ENCODE peak calls at places on chromosomes 16 and 17, in seven cellular contexts. C is stomach, L is esophagus muscularis mucosa, K is HepG2, Q is SK-N-SH, R is upper lobe of left lung, U is GM12878. G is an unnamed sample.

GRCh38 chr16:54283735-54284318 is 2.8 kb downstream of the IRX3 start:
- DNase-seq in C (no peak), L (no peak), K (no peak), Q (no peak), R (no peak), U (no peak), G (no peak)

GRCh38 chr17:40873801-40874200 is 6.8 kb upstream of the KRT12 start:
- DNase-seq in C (no peak), L (no peak), K (no peak), Q (no peak), R (no peak), U (no peak), G (no peak)

GRCh38 chr17:1197379-1197778 is 17.6 kb upstream of the ABR start:
- DNase-seq in C (no peak), L (no peak), K (no peak), Q (no peak), R (peak), U (no peak), G (peak)

GRCh38 chr16:67399218-67399733 is 6.0 kb upstream of the TPPP3 start:
- DNase-seq in C (peak), L (no peak), K (no peak), Q (peak), R (peak), U (no peak), G (no peak)

GRCh38 chr16:57239089-57239488 is 6.0 kb upstream of the ARL2BP start:
- DNase-seq in C (no peak), L (no peak), K (no peak), Q (no peak), R (no peak), U (no peak), G (no peak)

GRCh38 chr17:20965492-20965891 is 77.3 kb downstream of the USP22 start:
- DNase-seq in C (no peak), L (no peak), K (peak), Q (no peak), R (no peak), U (no peak), G (no peak)

GRCh38 chr17:74012465-74012864 is 191.0 kb upstream of the RPL38 start:
- DNase-seq in C (no peak), L (no peak), K (peak), Q (no peak), R (peak), U (no peak), G (no peak)

GRCh38 chr16:88970539-88971065 is 6.4 kb downstream of the CBFA2T3 start:
- DNase-seq in C (no peak), L (no peak), K (no peak), Q (no peak), R (no peak), U (no peak), G (no peak)

GRCh38 chr17:81890447-81891302 is 711 bp downstream of the ALYREF start:
- DNase-seq in C (no peak), L (no peak), K (no peak), Q (peak), R (no peak), U (no peak), G (peak)

GRCh38 chr17:48194097-48194550 is 86.6 kb downstream of the SNX11 start:
- DNase-seq in C (no peak), L (no peak), K (no peak), Q (no peak), R (no peak), U (no peak), G (no peak)

GRCh38 chr17:44765965-44766364 is 7.2 kb downstream of the ADAM11 start:
- DNase-seq in C (no peak), L (no peak), K (no peak), Q (no peak), R (no peak), U (no peak), G (no peak)

GRCh38 chr16:25009822-25010221 is 5.3 kb downstream of the ARHGAP17 start:
- DNase-seq in C (no peak), L (no peak), K (no peak), Q (no peak), R (peak), U (no peak), G (no peak)

GRCh38 chr16:19885456-19886060 is 910 bp upstream of the GPRC5B start:
- DNase-seq in C (no peak), L (no peak), K (no peak), Q (no peak), R (no peak), U (no peak), G (no peak)

GRCh38 chr16:73572135-73572534 is 524.2 kb upstream of the ZFHX3 start:
- DNase-seq in C (peak), L (no peak), K (no peak), Q (no peak), R (peak), U (no peak), G (peak)

GRCh38 chr17:40070895-40071719 is 8.3 kb downstream of the THRA start:
- DNase-seq in C (peak), L (no peak), K (no peak), Q (no peak), R (peak), U (no peak), G (peak)

GRCh38 chr17:49691086-49691676 is 13.3 kb upstream of the SPOP start:
- DNase-seq in C (no peak), L (no peak), K (no peak), Q (no peak), R (no peak), U (no peak), G (peak)

GRCh38 chr16:86452451-86452850 is 57.9 kb upstream of the FOXF1 start:
- DNase-seq in C (no peak), L (no peak), K (no peak), Q (no peak), R (no peak), U (no peak), G (peak)

GRCh38 chr17:83187782-83188311 is 108.4 kb downstream of the METRNL start:
- DNase-seq in C (no peak), L (no peak), K (no peak), Q (no peak), R (no peak), U (no peak), G (no peak)

GRCh38 chr17:72609501-72609900 is 483.0 kb downstream of the SLC39A11 start:
- DNase-seq in C (peak), L (no peak), K (no peak), Q (no peak), R (no peak), U (no peak), G (no peak)

GRCh38 chr16:27867122-27868110 is 196.1 kb downstream of the GSG1L start:
- DNase-seq in C (peak), L (no peak), K (peak), Q (peak), R (peak), U (no peak), G (no peak)

GRCh38 chr16:19071811-19072777 is 4.7 kb downstream of the COQ7 start:
- DNase-seq in C (peak), L (no peak), K (peak), Q (peak), R (peak), U (no peak), G (no peak)

GRCh38 chr16:58375386-58375785 is 16.9 kb upstream of the GINS3 start:
- DNase-seq in C (no peak), L (no peak), K (no peak), Q (no peak), R (no peak), U (no peak), G (no peak)

GRCh38 chr17:80331820-80332219 is 71.2 kb downstream of the RNF213 start:
- DNase-seq in C (no peak), L (no peak), K (no peak), Q (no peak), R (no peak), U (no peak), G (no peak)

GRCh38 chr17:34579979-34580684 is 750 bp downstream of the TMEM132E start:
- DNase-seq in C (no peak), L (no peak), K (no peak), Q (peak), R (no peak), U (no peak), G (no peak)

GRCh38 chr17:80408872-80409271 is 6.1 kb upstream of the ENDOV start:
- DNase-seq in C (peak), L (no peak), K (no peak), Q (no peak), R (no peak), U (no peak), G (no peak)

GRCh38 chr17:9647014-9647413 is 1.7 kb downstream of the USP43 start:
- DNase-seq in C (no peak), L (no peak), K (no peak), Q (no peak), R (peak), U (no peak), G (no peak)

GRCh38 chr17:9644910-9645751 is at the start of gene USP43:
- DNase-seq in C (peak), L (no peak), K (peak), Q (peak), R (peak), U (no peak), G (no peak)

GRCh38 chr17:9648521-9649110 is 3.3 kb downstream of the USP43 start:
- DNase-seq in C (no peak), L (no peak), K (no peak), Q (no peak), R (no peak), U (no peak), G (no peak)

GRCh38 chr17:9645858-9646555 is 690 bp downstream of the USP43 start:
- DNase-seq in C (peak), L (no peak), K (peak), Q (peak), R (peak), U (no peak), G (no peak)

DNA sequence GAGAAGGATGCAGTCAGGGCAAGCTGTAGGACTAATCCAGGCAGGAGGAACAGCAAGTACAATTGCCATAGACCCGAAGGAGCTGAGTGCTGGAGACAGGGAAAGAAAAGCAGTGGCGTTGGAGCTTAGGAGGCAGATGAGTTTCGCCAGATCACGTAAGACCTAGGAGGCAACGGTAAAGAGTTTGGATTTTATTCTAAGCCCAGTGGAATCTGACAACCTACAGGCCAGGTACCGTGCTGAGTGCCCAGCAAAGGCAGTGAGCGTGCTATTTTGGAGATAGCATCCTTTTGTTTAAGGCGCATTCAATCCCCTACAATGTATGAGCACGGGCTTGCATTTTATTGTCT is 1.2 kb downstream of the USP43 start:
- DNase-seq in C (no peak), L (no peak), K (no peak), Q (no peak), R (no peak), U (no peak), G (no peak)
- H3K4me3 ChIP-seq in C (peak), L (no peak), K (peak), Q (no peak), R (peak), U (no peak), G (no peak)

DNA sequence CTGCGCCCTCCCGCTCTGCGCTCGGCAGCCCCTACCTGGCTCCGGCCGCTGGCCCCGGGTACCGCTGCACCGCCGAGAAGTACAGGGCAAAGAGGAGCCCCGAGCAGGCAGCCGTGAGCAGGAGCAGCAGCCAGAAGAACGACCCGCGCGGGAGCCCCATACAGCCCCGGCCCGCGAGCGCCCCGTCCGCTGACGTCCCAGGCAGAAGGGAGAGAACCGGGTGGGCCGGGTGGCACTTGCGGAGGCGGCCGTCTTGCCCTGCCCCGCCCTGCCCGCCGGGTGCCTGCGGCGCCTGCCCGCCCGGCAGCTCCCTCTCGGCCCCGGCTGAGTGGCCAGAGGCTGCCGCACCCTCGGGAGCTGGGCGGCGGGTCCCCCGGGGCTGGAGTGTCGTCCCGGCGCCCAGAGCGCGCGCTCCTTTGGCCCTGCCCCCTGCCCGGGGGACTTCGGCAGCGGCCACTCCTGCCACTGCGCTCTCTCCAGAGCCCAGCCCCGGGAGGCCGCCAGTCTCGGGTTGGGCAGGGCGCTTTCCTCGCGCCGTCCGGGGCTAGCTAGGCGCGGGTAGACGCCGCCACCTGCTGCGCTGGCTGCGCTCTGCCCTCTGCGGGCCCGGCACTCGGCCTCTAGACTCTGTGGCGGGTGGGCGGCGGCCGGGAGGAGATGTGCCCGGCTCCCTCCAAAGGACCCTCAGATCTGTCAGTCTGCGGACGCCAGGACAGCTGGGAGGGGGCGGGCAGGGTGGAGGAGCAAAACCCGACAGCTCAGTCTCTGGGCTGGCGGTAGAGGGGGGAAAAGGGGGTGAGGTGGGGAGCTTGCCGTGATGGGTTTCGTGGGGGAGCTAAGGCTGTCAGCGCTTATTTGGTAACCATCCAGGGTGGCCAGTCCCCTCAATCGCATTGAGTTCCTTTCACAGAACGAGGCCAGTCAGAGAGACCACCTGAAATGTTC is at the start of gene ST6GALNAC2:
- DNase-seq in C (peak), L (no peak), K (peak), Q (peak), R (peak), U (no peak), G (peak)
- TF ChIP-seq POLR2AphosphoS5 in C (peak), L (peak), K (no peak), Q (no peak), R (peak), U (no peak), G (peak)

DNA sequence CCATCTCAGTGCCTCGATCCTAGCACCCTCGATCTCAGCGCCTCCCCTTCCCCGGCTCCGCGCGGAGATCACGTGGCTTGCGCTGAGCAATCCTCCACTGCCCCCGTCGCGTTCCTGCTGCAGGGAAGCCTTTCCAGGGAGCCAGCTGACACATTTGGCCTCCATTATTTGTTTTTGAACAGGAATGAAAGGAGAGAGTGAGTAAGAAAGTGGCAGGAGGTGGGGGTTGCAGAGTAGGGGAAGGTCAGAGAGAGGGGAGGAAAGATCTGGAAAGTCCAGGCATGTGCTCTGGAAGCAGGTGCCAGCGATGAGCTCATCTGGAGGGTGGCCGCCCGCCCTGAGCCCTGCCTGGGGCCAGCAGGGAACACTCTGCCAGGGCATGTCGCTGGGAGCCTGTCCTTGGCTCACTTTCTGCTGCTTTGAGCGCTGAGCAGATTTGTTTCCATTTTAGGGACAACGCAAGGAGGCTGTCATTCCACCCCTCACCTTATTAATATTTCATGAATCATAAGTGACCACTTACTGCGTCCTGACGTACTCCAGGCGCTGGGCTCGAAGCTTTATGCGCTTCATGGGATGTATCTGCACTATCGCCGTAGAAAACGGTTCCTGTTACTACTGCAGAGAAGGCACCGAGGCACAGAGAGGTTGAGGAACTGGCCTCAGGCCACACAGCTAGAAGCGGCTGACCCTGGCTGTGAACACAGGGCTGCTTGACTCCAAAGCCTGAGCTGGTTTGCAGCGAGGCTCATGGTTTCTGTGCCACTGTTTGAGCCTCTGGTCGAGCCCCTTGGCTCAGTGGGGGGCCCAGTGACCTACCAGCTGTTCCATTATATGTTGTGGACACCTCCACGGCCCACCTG is 283.1 kb downstream of the SEC14L1 start:
- DNase-seq in C (peak), L (peak), K (no peak), Q (peak), R (peak), U (no peak), G (peak)
- TF ChIP-seq EP300 in C (peak), L (peak), K (no peak), Q (peak), R (peak), U (no peak), G (peak)

DNA sequence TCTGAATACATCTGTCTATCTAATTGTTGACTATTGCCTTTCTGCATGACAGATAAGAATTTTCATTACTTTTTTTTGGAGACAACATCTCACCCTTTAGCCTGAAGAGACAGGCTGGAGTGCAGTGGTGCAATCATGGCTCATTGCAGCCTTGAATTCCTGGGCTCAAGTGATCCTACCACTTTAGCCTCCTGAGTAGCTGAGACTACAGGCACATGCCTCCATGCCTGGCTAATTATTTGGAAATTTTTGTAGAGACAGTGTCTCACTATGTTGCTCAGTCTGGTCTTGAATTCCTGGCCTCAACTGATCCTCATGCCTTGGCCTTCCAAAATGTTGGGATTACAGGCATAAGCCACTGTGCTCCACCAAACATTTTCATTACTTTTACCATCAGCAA is 99.8 kb upstream of the ELAC2 start:
- DNase-seq in C (no peak), L (no peak), K (no peak), Q (no peak), R (no peak), U (no peak), G (no peak)
- H3K4me3 ChIP-seq in C (no peak), L (no peak), K (no peak), Q (no peak), R (no peak), U (no peak), G (no peak)

GRCh38 chr17:17300624-17301568 is 2.3 kb upstream of the NT5M start:
- DNase-seq in C (peak), L (no peak), K (no peak), Q (no peak), R (peak), U (no peak), G (peak)

GRCh38 chr17:17305282-17305801 is 2.2 kb downstream of the NT5M start:
- DNase-seq in C (no peak), L (no peak), K (peak), Q (peak), R (peak), U (peak), G (no peak)

GRCh38 chr17:17303847-17304490 is 796 bp downstream of the NT5M start:
- DNase-seq in C (no peak), L (no peak), K (no peak), Q (peak), R (no peak), U (no peak), G (no peak)

GRCh38 chr17:17304521-17304985 is 1.4 kb downstream of the NT5M start:
- DNase-seq in C (no peak), L (no peak), K (no peak), Q (no peak), R (no peak), U (no peak), G (no peak)

GRCh38 chr17:17303010-17303846 is at the start of gene NT5M:
- DNase-seq in C (peak), L (no peak), K (peak), Q (peak), R (peak), U (no peak), G (peak)
- TF ChIP-seq POLR2AphosphoS5 in C (no peak), L (peak), K (peak), Q (peak), R (no peak), U (peak), G (no peak)